ENCODE peak calls at places on chromosomes 11 and 22, in seven cellular contexts. Z, R, G, J, N, B and K are unnamed samples.

GRCh38 chr11:35525501-35526175 is at the start of gene PAMR1:
- DNase-seq in Z (no peak), R (no peak), G (no peak), J (peak), N (peak), B (peak), K (peak)

GRCh38 chr11:124746621-124747243 is 5.3 kb downstream of the VSIG2 start:
- DNase-seq in Z (peak), R (peak), G (peak), J (peak), N (no peak), B (peak), K (peak)

GRCh38 chr22:43293661-43294392 is 49.3 kb downstream of the SCUBE1 start:
- DNase-seq in Z (peak), R (no peak), G (no peak), J (peak), N (no peak), B (peak), K (no peak)

GRCh38 chr22:23837911-23838685 is 708 bp downstream of the DERL3 start:
- DNase-seq in Z (no peak), R (no peak), G (no peak), J (no peak), N (no peak), B (no peak), K (no peak)

GRCh38 chr22:20207277-20208025 is 56.6 kb upstream of the CCDC188 start:
- DNase-seq in Z (no peak), R (no peak), G (no peak), J (no peak), N (no peak), B (no peak), K (no peak)

GRCh38 chr22:43325176-43325575 is 18.0 kb downstream of the SCUBE1 start:
- DNase-seq in Z (no peak), R (no peak), G (no peak), J (no peak), N (no peak), B (no peak), K (no peak)

GRCh38 chr22:42440728-42441127 is 8.5 kb upstream of the NFAM1 start:
- DNase-seq in Z (no peak), R (no peak), G (no peak), J (no peak), N (no peak), B (no peak), K (no peak)

GRCh38 chr11:84103096-84103495 is 816.9 kb upstream of the CCDC90B start:
- DNase-seq in Z (no peak), R (no peak), G (no peak), J (no peak), N (no peak), B (no peak), K (no peak)

GRCh38 chr11:1546077-1546535 is 26.0 kb downstream of the DUSP8 start:
- DNase-seq in Z (no peak), R (no peak), G (peak), J (no peak), N (no peak), B (no peak), K (no peak)

GRCh38 chr11:14012836-14013235 is 50.3 kb downstream of the SPON1 start:
- DNase-seq in Z (no peak), R (no peak), G (no peak), J (no peak), N (no peak), B (peak), K (no peak)